ENCODE peak calls at places on chromosomes 1 and 21, in four cellular contexts. G is AG04450, X is cardiac muscle cell, V is left lung. Q is an unnamed sample.

GRCh38 chr1:32818804-32819541 is 1.5 kb downstream of the S100PBP start:
- DNase-seq in G (no peak), X (peak), V (no peak), Q (no peak)

GRCh38 chr1:211925016-211925415 is 94.5 kb upstream of the LPGAT1 start:
- DNase-seq in G (no peak), X (no peak), V (no peak), Q (peak)

GRCh38 chr1:198842686-198843085 is 203.8 kb downstream of the PTPRC start:
- DNase-seq in G (no peak), X (no peak), V (no peak), Q (no peak)

GRCh38 chr21:42113926-42114409 is 42.9 kb downstream of the UMODL1 start:
- DNase-seq in G (no peak), X (no peak), V (no peak), Q (no peak)

GRCh38 chr1:182644863-182645262 is 39.5 kb downstream of the RGS8 start:
- DNase-seq in G (no peak), X (no peak), V (no peak), Q (no peak)

GRCh38 chr1:25037174-25038074 is 107.3 kb upstream of the RUNX3 start:
- DNase-seq in G (no peak), X (peak), V (no peak), Q (peak)

GRCh38 chr21:42593815-42594157 is 59.6 kb upstream of the PDE9A start:
- DNase-seq in G (no peak), X (no peak), V (no peak), Q (no peak)

GRCh38 chr1:10057305-10057704 is 24.5 kb downstream of the UBE4B start:
- DNase-seq in G (no peak), X (no peak), V (peak), Q (no peak)

GRCh38 chr1:236021424-236022135 is 43.3 kb downstream of the NID1 start:
- DNase-seq in G (no peak), X (peak), V (no peak), Q (no peak)

GRCh38 chr1:175717610-175718195 is 25.7 kb downstream of the TNR start:
- DNase-seq in G (no peak), X (no peak), V (no peak), Q (no peak)

GRCh38 chr1:225437710-225438437 is 10.0 kb upstream of the LBR start:
- DNase-seq in G (no peak), X (no peak), V (no peak), Q (no peak)

GRCh38 chr1:94239796-94240195 is 2.4 kb upstream of the ARHGAP29 start:
- DNase-seq in G (no peak), X (no peak), V (no peak), Q (no peak)

GRCh38 chr1:36350659-36351171 is 27.3 kb upstream of the EVA1B start:
- DNase-seq in G (no peak), X (no peak), V (peak), Q (peak)

GRCh38 chr1:36352910-36353878 is 29.7 kb upstream of the EVA1B start:
- DNase-seq in G (no peak), X (no peak), V (no peak), Q (no peak)

GRCh38 chr1:36349839-36350238 is 26.4 kb upstream of the EVA1B start:
- DNase-seq in G (no peak), X (no peak), V (no peak), Q (no peak)

GRCh38 chr1:36352141-36352909 is 28.9 kb upstream of the EVA1B start:
- DNase-seq in G (no peak), X (peak), V (no peak), Q (no peak)

GRCh38 chr1:36351222-36351977 is 28.0 kb upstream of the EVA1B start:
- DNase-seq in G (no peak), X (no peak), V (peak), Q (no peak)
- H3K27ac ChIP-seq in G (peak), X (no peak), V (peak), Q (peak)

GRCh38 chr1:91135799-91136198 is 114.0 kb upstream of the ZNF644 start:
- DNase-seq in G (no peak), X (no peak), V (no peak), Q (no peak)

GRCh38 chr1:91138959-91139358 is 117.1 kb upstream of the ZNF644 start:
- DNase-seq in G (no peak), X (no peak), V (no peak), Q (no peak)

GRCh38 chr1:91133240-91133639 is 111.4 kb upstream of the ZNF644 start:
- DNase-seq in G (no peak), X (no peak), V (no peak), Q (no peak)

DNA sequence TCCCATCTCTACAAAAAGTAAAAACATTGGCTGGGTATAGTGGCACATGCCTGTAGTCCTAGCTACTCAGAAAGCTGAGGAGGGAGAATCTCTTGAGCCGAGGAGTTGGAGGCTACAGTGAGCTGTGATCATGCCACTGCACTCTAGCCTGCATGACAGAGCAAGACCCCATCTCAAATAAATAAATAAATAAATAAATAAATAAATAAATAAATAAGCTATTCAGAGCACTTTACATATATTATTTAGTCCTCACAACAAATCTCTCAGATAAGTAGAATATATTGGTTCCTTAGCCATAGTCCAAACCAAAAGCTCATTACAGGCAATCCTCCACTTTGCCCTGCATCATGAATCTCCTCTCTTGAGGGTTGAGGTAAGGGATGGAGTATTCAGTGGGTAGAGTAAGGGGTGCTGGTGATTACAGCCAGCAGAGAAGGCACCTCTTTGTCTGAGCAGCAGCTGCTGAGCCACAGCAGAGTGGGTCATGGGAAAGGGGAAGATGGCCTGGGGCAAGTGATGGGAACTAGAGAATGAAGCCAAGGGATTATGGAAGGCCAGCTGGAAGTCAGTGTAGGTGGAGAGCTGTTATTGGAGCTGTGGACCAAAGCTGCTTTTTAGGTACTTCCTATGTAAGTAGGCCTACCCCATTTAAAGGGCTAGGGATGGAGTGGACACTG is 115.5 kb upstream of the ZNF644 start:
- DNase-seq in G (no peak), X (no peak), V (no peak), Q (no peak)
- H3K27ac ChIP-seq in G (no peak), X (no peak), V (no peak), Q (no peak)

GRCh38 chr1:186978596-186979556 is 150.1 kb downstream of the PLA2G4A start:
- DNase-seq in G (no peak), X (no peak), V (peak), Q (no peak)

GRCh38 chr1:186982116-186982515 is 153.4 kb downstream of the PLA2G4A start:
- DNase-seq in G (no peak), X (no peak), V (no peak), Q (no peak)

GRCh38 chr1:186983327-186983726 is 154.6 kb downstream of the PLA2G4A start:
- DNase-seq in G (peak), X (peak), V (no peak), Q (no peak)

GRCh38 chr1:186977266-186977957 is 148.7 kb downstream of the PLA2G4A start:
- DNase-seq in G (no peak), X (no peak), V (no peak), Q (no peak)

GRCh38 chr1:186980400-186980799 is 151.7 kb downstream of the PLA2G4A start:
- DNase-seq in G (no peak), X (no peak), V (no peak), Q (no peak)
- H3K27ac ChIP-seq in G (no peak), X (no peak), V (no peak), Q (no peak)

GRCh38 chr1:232940262-232940661 is 10.1 kb upstream of the NTPCR start:
- DNase-seq in G (no peak), X (no peak), V (no peak), Q (no peak)

GRCh38 chr1:232939748-232940147 is 10.7 kb upstream of the NTPCR start:
- DNase-seq in G (no peak), X (no peak), V (no peak), Q (no peak)

GRCh38 chr1:232944342-232944741 is 6.1 kb upstream of the NTPCR start:
- DNase-seq in G (no peak), X (no peak), V (no peak), Q (no peak)

GRCh38 chr1:232943679-232944252 is 6.6 kb upstream of the NTPCR start:
- DNase-seq in G (no peak), X (no peak), V (no peak), Q (no peak)

GRCh38 chr1:232942413-232943294 is 7.8 kb upstream of the NTPCR start:
- DNase-seq in G (no peak), X (no peak), V (no peak), Q (no peak)
- H3K27ac ChIP-seq in G (no peak), X (peak), V (no peak), Q (no peak)

GRCh38 chr1:180672105-180672504 is 40.3 kb downstream of the XPR1 start:
- DNase-seq in G (no peak), X (no peak), V (no peak), Q (no peak)
- H3K27ac ChIP-seq in G (no peak), X (no peak), V (no peak), Q (no peak)

GRCh38 chr1:240653030-240653429 is 41.1 kb upstream of the GREM2 start:
- DNase-seq in G (no peak), X (no peak), V (no peak), Q (no peak)
- H3K27ac ChIP-seq in G (no peak), X (no peak), V (no peak), Q (no peak)

GRCh38 chr1:197066277-197066676 is 783 bp downstream of the F13B start:
- DNase-seq in G (no peak), X (no peak), V (no peak), Q (no peak)
- H3K27ac ChIP-seq in G (no peak), X (no peak), V (no peak), Q (no peak)

DNA sequence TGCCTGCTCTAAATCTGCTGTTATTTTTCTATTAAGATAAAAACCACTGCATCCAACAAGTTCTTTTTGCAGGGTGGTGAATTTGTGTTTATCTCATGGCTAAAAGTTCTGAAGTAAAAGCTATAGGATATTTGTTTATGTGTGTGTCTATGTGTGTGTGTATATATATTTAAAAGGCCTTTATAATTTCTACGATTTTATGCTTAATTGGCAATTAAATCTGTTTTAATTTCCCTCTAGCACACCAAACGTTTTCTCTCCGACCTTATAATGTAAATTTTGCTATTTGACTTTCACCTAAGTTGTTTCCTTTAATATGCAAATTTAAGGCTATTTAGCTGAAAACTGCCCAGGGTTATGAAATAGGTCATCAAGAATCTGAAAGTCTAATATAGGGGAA is 19.8 kb upstream of the HPDL start:
- DNase-seq in G (no peak), X (no peak), V (no peak), Q (no peak)
- H3K27ac ChIP-seq in G (no peak), X (no peak), V (no peak), Q (no peak)

GRCh38 chr1:154814106-154814505 is 56.0 kb downstream of the KCNN3 start:
- DNase-seq in G (no peak), X (no peak), V (no peak), Q (no peak)
- H3K27ac ChIP-seq in G (no peak), X (no peak), V (no peak), Q (no peak)

Q was measured in CD4-positive, CD25-positive, alpha-beta regulatory T cell.